ENCODE peak calls at places on chromosomes 2 and 18, in six cellular contexts. K is A549, T is K562, L is HepG2, V is upper lobe of left lung, C is GM12878. B is an unnamed sample.

GRCh38 chr2:30232801-30233130 is 1.4 kb downstream of the LBH start:
- ATAC-seq in K (no peak), T (peak; percentile 4), L (peak; percentile 5), V (no peak), C (peak; percentile 21), B (no peak)

GRCh38 chr2:2663401-2664036 is 332.4 kb upstream of the MYT1L start:
- ATAC-seq in K (peak; percentile 55), T (no peak), L (peak; percentile 6), V (no peak), C (no peak), B (no peak)

GRCh38 chr2:202127793-202128215 is 54.7 kb downstream of the KIAA2012 start:
- ATAC-seq in K (no peak), T (no peak), L (peak; percentile 29), V (no peak), C (no peak), B (no peak)

GRCh38 chr2:160156084-160156483 is 44.0 kb downstream of the ITGB6 start:
- ATAC-seq in K (peak; percentile 47), T (no peak), L (no peak), V (peak; percentile 12), C (no peak), B (no peak)

GRCh38 chr2:170554278-170554955 is 160.7 kb upstream of the SP5 start:
- ATAC-seq in K (no peak), T (no peak), L (no peak), V (no peak), C (no peak), B (peak; percentile 36)

GRCh38 chr2:60936757-60937156 is 55.4 kb downstream of the REL start:
- ATAC-seq in K (no peak), T (no peak), L (peak; percentile 30), V (no peak), C (no peak), B (no peak)

GRCh38 chr2:38430196-38430595 is 53.1 kb upstream of the ATL2 start:
- ATAC-seq in K (no peak), T (no peak), L (no peak), V (no peak), C (no peak), B (no peak)

GRCh38 chr2:47162780-47163179 is 7.7 kb upstream of the STPG4 start:
- ATAC-seq in K (no peak), T (no peak), L (no peak), V (no peak), C (no peak), B (no peak)

GRCh38 chr2:105786231-105787230 is 41.8 kb downstream of the NCK2 start:
- ATAC-seq in K (no peak), T (peak; percentile 69), L (peak; percentile 18), V (no peak), C (no peak), B (no peak)

GRCh38 chr2:61439241-61440002 is 31.5 kb downstream of the USP34 start:
- ATAC-seq in K (peak; percentile 48), T (peak; percentile 51), L (peak; percentile 46), V (peak; percentile 68), C (peak; percentile 7), B (no peak)

GRCh38 chr2:24008672-24009366 is 1.1 kb upstream of the MFSD2B start:
- ATAC-seq in K (peak; percentile 69), T (no peak), L (peak; percentile 50), V (no peak), C (no peak), B (no peak)

GRCh38 chr2:199336546-199336945 is 121.2 kb downstream of the SATB2 start:
- ATAC-seq in K (no peak), T (no peak), L (no peak), V (no peak), C (no peak), B (no peak)

GRCh38 chr2:18721038-18721922 is 131.9 kb upstream of the NT5C1B start:
- ATAC-seq in K (no peak), T (no peak), L (no peak), V (peak; percentile 50), C (no peak), B (no peak)

GRCh38 chr18:59697236-59697932 is at the start of gene CCBE1:
- ATAC-seq in K (peak; percentile 91), T (peak; percentile 93), L (peak; percentile 91), V (peak; percentile 85), C (peak; percentile 79), B (peak; percentile 85)

DNA sequence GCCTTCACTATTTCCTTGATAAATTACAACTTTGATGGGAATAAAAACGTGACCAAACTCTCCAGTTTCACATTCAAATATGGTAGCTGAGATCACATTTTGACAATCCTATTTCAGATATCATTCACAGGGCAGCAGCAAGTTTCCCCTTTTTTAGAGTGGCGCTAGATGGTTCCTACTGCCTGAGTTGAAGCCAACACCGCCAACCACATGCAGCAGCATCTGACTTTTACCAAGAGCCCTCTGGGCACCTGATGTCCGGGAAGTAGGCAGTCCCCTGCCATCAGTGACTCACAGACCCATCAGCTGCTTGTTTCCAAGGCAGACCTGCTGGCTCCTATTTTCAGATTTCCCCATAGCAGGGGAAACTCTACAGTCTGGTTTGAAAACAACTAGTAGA is 4.0 kb upstream of the MREG start:
- ATAC-seq in K (no peak), T (no peak), L (no peak), V (no peak), C (peak; percentile 38), B (no peak)
- H3K27ac ChIP-seq in K (no peak overlapping the region), T (no peak overlapping the region), L (no peak overlapping the region), V (no peak overlapping the region), C (peak overlapping the region; percentile 93), B (no peak overlapping the region)

GRCh38 chr2:146721486-146721885 is 1123.3 kb upstream of the ACVR2A start:
- ATAC-seq in K (peak; percentile 24), T (no peak), L (no peak), V (no peak), C (no peak), B (no peak)
- TF ChIP-seq EP300 in K (no peak), T (no peak), L (no peak), V (no peak), C (no peak), B (no peak)

DNA sequence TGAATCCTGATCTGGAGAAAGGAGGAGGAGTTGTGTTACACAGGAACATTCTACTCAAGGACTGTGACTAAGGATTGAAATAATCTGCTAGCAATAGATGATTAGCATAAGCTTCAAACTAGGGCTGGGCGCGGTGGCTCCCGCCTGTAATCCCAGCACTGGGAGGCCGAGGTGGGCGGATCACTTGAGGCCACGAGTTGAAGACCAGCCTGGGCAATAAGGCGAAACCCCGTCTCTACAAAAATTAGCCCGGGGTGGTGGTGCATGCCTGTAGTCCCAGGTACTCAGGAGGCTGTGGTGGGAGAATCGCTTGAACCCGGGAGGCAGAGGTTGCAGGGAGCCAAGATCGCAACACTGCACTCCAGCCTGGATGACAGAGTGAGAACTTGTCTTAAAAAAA is 1.5 kb downstream of the TRMT61B start:
- ATAC-seq in K (no peak), T (no peak), L (no peak), V (no peak), C (no peak), B (no peak)
- H3K4me3 ChIP-seq in K (peak overlapping the region; percentile 70), T (peak overlapping the region; percentile 94), L (peak overlapping the region; percentile 88), V (peak overlapping the region; percentile 74), C (peak overlapping the region; percentile 53), B (peak overlapping the region; percentile 82)

GRCh38 chr2:124317628-124318027 is 292.5 kb downstream of the CNTNAP5 start:
- ATAC-seq in K (no peak), T (no peak), L (no peak), V (no peak), C (no peak), B (no peak)
- H3K27ac ChIP-seq in K (no peak overlapping the region), T (no peak overlapping the region), L (no peak overlapping the region), V (no peak overlapping the region), C (no peak overlapping the region), B (no peak overlapping the region)